ENCODE peak calls at places on chromosomes 6 and 20, in nine cellular contexts. One of them, this sample, is unnamed.

GRCh38 chr6:107237992-107238660 is 122.8 kb upstream of the BEND3 start:
- DNase-seq in lower lobe of right lung: no peak
- DNase-seq in upper lobe of right lung: no peak
- DNase-seq in A673: no peak
- DNase-seq in IMR-90: peak; percentile 74
- DNase-seq in ovary: no peak
- DNase-seq in HCT116: no peak
- DNase-seq in heart left ventricle: no peak
- DNase-seq in CD8-positive, alpha-beta T cell: no peak
- DNase-seq in this sample: no peak

GRCh38 chr20:6126846-6127245 is 4.0 kb upstream of the FERMT1 start:
- DNase-seq in upper lobe of right lung: no peak
- DNase-seq in HCT116: no peak
- DNase-seq in lower lobe of right lung: no peak
- DNase-seq in IMR-90: no peak
- DNase-seq in heart left ventricle: no peak
- DNase-seq in A673: no peak
- DNase-seq in CD8-positive, alpha-beta T cell: no peak
- DNase-seq in ovary: no peak
- DNase-seq in this sample: no peak

GRCh38 chr6:105402090-105402980 is 547 bp downstream of the PREP start:
- DNase-seq in ovary: no peak
- DNase-seq in upper lobe of right lung: peak; percentile 62
- DNase-seq in HCT116: no peak
- DNase-seq in heart left ventricle: no peak
- DNase-seq in IMR-90: peak; percentile 36
- DNase-seq in CD8-positive, alpha-beta T cell: peak; percentile 32
- DNase-seq in A673: peak; percentile 45
- DNase-seq in lower lobe of right lung: no peak
- DNase-seq in this sample: peak; percentile 33

GRCh38 chr6:139903411-139904157 is 529.1 kb upstream of the CITED2 start:
- DNase-seq in A673: no peak
- DNase-seq in HCT116: no peak
- DNase-seq in CD8-positive, alpha-beta T cell: no peak
- DNase-seq in heart left ventricle: no peak
- DNase-seq in lower lobe of right lung: no peak
- DNase-seq in upper lobe of right lung: no peak
- DNase-seq in ovary: no peak
- DNase-seq in IMR-90: no peak
- DNase-seq in this sample: no peak

GRCh38 chr6:89148016-89148750 is 2.3 kb downstream of the PM20D2 start:
- DNase-seq in upper lobe of right lung: no peak
- DNase-seq in heart left ventricle: no peak
- DNase-seq in lower lobe of right lung: no peak
- DNase-seq in ovary: no peak
- DNase-seq in IMR-90: peak; percentile 30
- DNase-seq in HCT116: peak; percentile 12
- DNase-seq in CD8-positive, alpha-beta T cell: no peak
- DNase-seq in A673: peak; percentile 43
- DNase-seq in this sample: no peak

GRCh38 chr6:165744515-165745228 is 81.6 kb upstream of the PDE10A start:
- DNase-seq in HCT116: no peak
- DNase-seq in CD8-positive, alpha-beta T cell: no peak
- DNase-seq in IMR-90: peak; percentile 41
- DNase-seq in heart left ventricle: no peak
- DNase-seq in lower lobe of right lung: no peak
- DNase-seq in upper lobe of right lung: no peak
- DNase-seq in ovary: no peak
- DNase-seq in A673: peak; percentile 21
- DNase-seq in this sample: no peak

GRCh38 chr6:6152060-6152459 is 145.3 kb upstream of the NRN1 start:
- DNase-seq in heart left ventricle: no peak
- DNase-seq in A673: no peak
- DNase-seq in lower lobe of right lung: no peak
- DNase-seq in ovary: no peak
- DNase-seq in CD8-positive, alpha-beta T cell: no peak
- DNase-seq in upper lobe of right lung: no peak
- DNase-seq in HCT116: no peak
- DNase-seq in IMR-90: no peak
- DNase-seq in this sample: no peak

GRCh38 chr20:3744806-3745685 is 12.6 kb downstream of the HSPA12B start:
- DNase-seq in HCT116: peak; percentile 88
- DNase-seq in ovary: peak; percentile 50
- DNase-seq in lower lobe of right lung: peak; percentile 92
- DNase-seq in IMR-90: no peak
- DNase-seq in CD8-positive, alpha-beta T cell: peak; percentile 81
- DNase-seq in upper lobe of right lung: peak; percentile 94
- DNase-seq in heart left ventricle: peak; percentile 83
- DNase-seq in A673: peak; percentile 69
- DNase-seq in this sample: peak; percentile 74

GRCh38 chr6:119325559-119326240 is 23.9 kb downstream of the MAN1A1 start:
- DNase-seq in CD8-positive, alpha-beta T cell: no peak
- DNase-seq in upper lobe of right lung: no peak
- DNase-seq in lower lobe of right lung: no peak
- DNase-seq in ovary: no peak
- DNase-seq in HCT116: no peak
- DNase-seq in A673: no peak
- DNase-seq in IMR-90: no peak
- DNase-seq in heart left ventricle: no peak
- DNase-seq in this sample: no peak

GRCh38 chr20:37276494-37277252 is 12.8 kb upstream of the MANBAL start:
- DNase-seq in lower lobe of right lung: no peak
- DNase-seq in A673: peak; percentile 50
- DNase-seq in heart left ventricle: no peak
- DNase-seq in HCT116: no peak
- DNase-seq in ovary: peak; percentile 87
- DNase-seq in upper lobe of right lung: no peak
- DNase-seq in IMR-90: peak; percentile 94
- DNase-seq in CD8-positive, alpha-beta T cell: peak; percentile 34
- DNase-seq in this sample: no peak

GRCh38 chr20:51938557-51939324 is 136.4 kb upstream of the SALL4 start:
- DNase-seq in HCT116: no peak
- DNase-seq in upper lobe of right lung: no peak
- DNase-seq in heart left ventricle: no peak
- DNase-seq in IMR-90: peak; percentile 19
- DNase-seq in CD8-positive, alpha-beta T cell: no peak
- DNase-seq in ovary: no peak
- DNase-seq in A673: peak; percentile 84
- DNase-seq in lower lobe of right lung: no peak
- DNase-seq in this sample: no peak

GRCh38 chr6:15232836-15233510 is 12.9 kb upstream of the JARID2 start:
- DNase-seq in ovary: no peak
- DNase-seq in HCT116: no peak
- DNase-seq in IMR-90: no peak
- DNase-seq in upper lobe of right lung: peak; percentile 11
- DNase-seq in heart left ventricle: no peak
- DNase-seq in A673: no peak
- DNase-seq in lower lobe of right lung: no peak
- DNase-seq in CD8-positive, alpha-beta T cell: no peak
- DNase-seq in this sample: no peak

GRCh38 chr20:50821994-50822393 is 27.1 kb downstream of the BCAS4 start:
- DNase-seq in HCT116: no peak
- DNase-seq in A673: no peak
- DNase-seq in IMR-90: no peak
- DNase-seq in heart left ventricle: no peak
- DNase-seq in lower lobe of right lung: no peak
- DNase-seq in CD8-positive, alpha-beta T cell: no peak
- DNase-seq in ovary: no peak
- DNase-seq in upper lobe of right lung: no peak
- DNase-seq in this sample: no peak

GRCh38 chr6:20900396-20901160 is 366.3 kb downstream of the CDKAL1 start:
- DNase-seq in A673: no peak
- DNase-seq in IMR-90: no peak
- DNase-seq in upper lobe of right lung: no peak
- DNase-seq in lower lobe of right lung: no peak
- DNase-seq in heart left ventricle: no peak
- DNase-seq in HCT116: no peak
- DNase-seq in ovary: no peak
- DNase-seq in CD8-positive, alpha-beta T cell: no peak
- DNase-seq in this sample: no peak

GRCh38 chr6:108796875-108797274 is 51.3 kb upstream of the ARMC2 start:
- DNase-seq in upper lobe of right lung: no peak
- DNase-seq in HCT116: no peak
- DNase-seq in heart left ventricle: no peak
- DNase-seq in ovary: no peak
- DNase-seq in IMR-90: peak; percentile 15
- DNase-seq in CD8-positive, alpha-beta T cell: no peak
- DNase-seq in A673: no peak
- DNase-seq in lower lobe of right lung: no peak
- DNase-seq in this sample: no peak

GRCh38 chr20:32167552-32167951 is 40.0 kb downstream of the PLAGL2 start:
- DNase-seq in lower lobe of right lung: no peak
- DNase-seq in HCT116: no peak
- DNase-seq in heart left ventricle: no peak
- DNase-seq in CD8-positive, alpha-beta T cell: no peak
- DNase-seq in A673: no peak
- DNase-seq in ovary: no peak
- DNase-seq in IMR-90: no peak
- DNase-seq in upper lobe of right lung: peak; percentile 17
- DNase-seq in this sample: peak; percentile 26

GRCh38 chr6:170067257-170067656 is 223.6 kb downstream of the DLL1 start:
- DNase-seq in CD8-positive, alpha-beta T cell: no peak
- DNase-seq in upper lobe of right lung: no peak
- DNase-seq in lower lobe of right lung: peak; percentile 34
- DNase-seq in heart left ventricle: no peak
- DNase-seq in ovary: no peak
- DNase-seq in A673: no peak
- DNase-seq in HCT116: no peak
- DNase-seq in IMR-90: no peak
- DNase-seq in this sample: no peak

GRCh38 chr20:61118429-61119224 is 133.4 kb upstream of the CDH4 start:
- DNase-seq in lower lobe of right lung: no peak
- DNase-seq in ovary: no peak
- DNase-seq in heart left ventricle: no peak
- DNase-seq in IMR-90: peak; percentile 85
- DNase-seq in CD8-positive, alpha-beta T cell: no peak
- DNase-seq in A673: no peak
- DNase-seq in HCT116: no peak
- DNase-seq in upper lobe of right lung: no peak
- DNase-seq in this sample: no peak

GRCh38 chr20:58515240-58516212 is at the start of gene APCDD1L:
- DNase-seq in ovary: no peak
- DNase-seq in HCT116: no peak
- DNase-seq in IMR-90: peak; percentile 69
- DNase-seq in CD8-positive, alpha-beta T cell: no peak
- DNase-seq in heart left ventricle: no peak
- DNase-seq in upper lobe of right lung: no peak
- DNase-seq in lower lobe of right lung: no peak
- DNase-seq in A673: no peak
- DNase-seq in this sample: no peak

GRCh38 chr6:22575190-22575589 is 5.8 kb downstream of the HDGFL1 start:
- DNase-seq in CD8-positive, alpha-beta T cell: no peak
- DNase-seq in upper lobe of right lung: no peak
- DNase-seq in ovary: no peak
- DNase-seq in lower lobe of right lung: no peak
- DNase-seq in HCT116: no peak
- DNase-seq in A673: no peak
- DNase-seq in heart left ventricle: no peak
- DNase-seq in IMR-90: peak; percentile 53
- DNase-seq in this sample: no peak
- H3K9me3 ChIP-seq in CD8-positive, alpha-beta T cell: no peaks in the 10 kb centered on the region
- H3K9me3 ChIP-seq in upper lobe of right lung: no peaks in the 10 kb centered on the region
- H3K9me3 ChIP-seq in ovary: no peaks in the 10 kb centered on the region
- H3K9me3 ChIP-seq in lower lobe of right lung: no peaks in the 10 kb centered on the region
- H3K9me3 ChIP-seq in HCT116: no peaks in the 10 kb centered on the region
- H3K9me3 ChIP-seq in A673: no peaks in the 10 kb centered on the region
- H3K9me3 ChIP-seq in heart left ventricle: no peaks in the 10 kb centered on the region
- H3K9me3 ChIP-seq in IMR-90: no peaks in the 10 kb centered on the region
- H3K9me3 ChIP-seq in this sample: no peaks in the 10 kb centered on the region

DNA sequence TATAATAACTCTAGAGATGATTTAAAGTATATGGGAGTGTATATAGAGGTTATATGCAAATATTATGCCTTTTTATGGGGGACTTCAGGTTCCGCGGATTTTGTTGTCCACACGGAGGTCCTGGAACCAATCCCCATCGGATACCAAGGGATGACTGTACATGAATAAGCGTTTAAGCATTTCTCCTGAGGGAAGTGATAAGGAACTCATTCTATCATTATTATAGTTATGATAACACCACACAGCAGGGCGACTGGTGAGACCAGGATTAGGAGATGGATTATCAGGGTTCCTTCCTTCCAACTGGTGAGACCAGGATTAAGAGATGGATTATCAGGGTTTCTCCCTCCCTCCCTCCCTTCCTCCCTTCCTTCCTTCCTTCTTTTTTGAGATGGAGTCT is 6.6 kb downstream of the ECI2 start:
- DNase-seq in IMR-90: peak; percentile 18
- DNase-seq in A673: no peak
- DNase-seq in HCT116: no peak
- DNase-seq in ovary: no peak
- DNase-seq in CD8-positive, alpha-beta T cell: no peak
- DNase-seq in upper lobe of right lung: no peak
- DNase-seq in heart left ventricle: no peak
- DNase-seq in lower lobe of right lung: no peak
- DNase-seq in this sample: no peak
- H3K36me3 ChIP-seq in IMR-90: peaks cover 31% of the 10 kb centered on the region
- H3K36me3 ChIP-seq in A673: peaks cover 24% of the 10 kb centered on the region
- H3K36me3 ChIP-seq in HCT116: peaks cover 14% of the 10 kb centered on the region
- H3K36me3 ChIP-seq in ovary: no peaks in the 10 kb centered on the region
- H3K36me3 ChIP-seq in CD8-positive, alpha-beta T cell: peaks cover 54% of the 10 kb centered on the region
- H3K36me3 ChIP-seq in upper lobe of right lung: peaks cover 79% of the 10 kb centered on the region
- H3K36me3 ChIP-seq in heart left ventricle: peaks cover 96% of the 10 kb centered on the region
- H3K36me3 ChIP-seq in lower lobe of right lung: peaks cover 70% of the 10 kb centered on the region
- H3K36me3 ChIP-seq in this sample: peaks cover 51% of the 10 kb centered on the region

GRCh38 chr6:7445076-7445475 is 55.5 kb downstream of the RIOK1 start:
- DNase-seq in heart left ventricle: no peak
- DNase-seq in upper lobe of right lung: no peak
- DNase-seq in lower lobe of right lung: no peak
- DNase-seq in ovary: no peak
- DNase-seq in CD8-positive, alpha-beta T cell: no peak
- DNase-seq in IMR-90: no peak
- DNase-seq in HCT116: no peak
- DNase-seq in A673: no peak
- DNase-seq in this sample: no peak
- H3K4me1 ChIP-seq in heart left ventricle: no peaks in the 10 kb centered on the region
- H3K4me1 ChIP-seq in upper lobe of right lung: no peaks in the 10 kb centered on the region
- H3K4me1 ChIP-seq in lower lobe of right lung: no peaks in the 10 kb centered on the region
- H3K4me1 ChIP-seq in ovary: no peaks in the 10 kb centered on the region
- H3K4me1 ChIP-seq in CD8-positive, alpha-beta T cell: no peaks in the 10 kb centered on the region
- H3K4me1 ChIP-seq in IMR-90: peaks cover 2% of the 10 kb centered on the region
- H3K4me1 ChIP-seq in HCT116: no peaks in the 10 kb centered on the region
- H3K4me1 ChIP-seq in A673: no peaks in the 10 kb centered on the region
- H3K4me1 ChIP-seq in this sample: no peaks in the 10 kb centered on the region

DNA sequence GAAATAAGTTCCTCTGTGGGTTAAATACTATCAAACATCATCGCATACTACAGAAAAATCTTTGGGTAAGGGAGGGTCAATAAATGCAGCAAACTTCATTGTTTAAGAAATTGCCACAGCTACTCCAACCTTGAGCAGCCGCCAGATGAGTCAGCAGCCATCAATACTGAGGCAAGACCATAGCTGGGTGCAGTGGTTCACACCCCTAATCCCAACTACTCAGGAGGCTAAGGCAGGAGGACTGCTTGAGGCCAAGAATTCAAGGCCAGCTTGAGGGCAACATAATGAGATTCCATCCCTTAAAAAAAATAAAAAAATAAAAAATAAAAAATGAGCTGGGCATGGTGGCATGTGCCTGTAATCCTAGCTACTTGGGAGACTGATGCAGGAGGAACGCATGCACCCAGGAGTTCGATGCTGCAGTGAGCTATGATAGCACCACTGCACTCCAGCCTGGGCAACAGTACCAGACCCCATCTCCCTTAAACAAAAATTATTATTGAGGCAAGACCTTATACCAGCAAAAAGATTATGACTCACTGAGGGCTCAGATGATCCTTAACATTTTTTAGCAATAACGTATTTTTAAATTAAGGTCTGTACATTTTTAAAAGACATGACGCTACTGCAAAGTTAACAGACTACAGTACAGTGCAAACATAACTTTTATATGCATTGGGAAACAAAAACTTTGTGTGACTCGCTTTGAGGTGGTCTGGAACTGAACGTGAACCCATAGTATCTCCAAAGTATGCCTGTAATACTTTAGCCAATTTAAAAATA is 8.8 kb downstream of the SRPK1 start:
- DNase-seq in A673: no peak
- DNase-seq in ovary: no peak
- DNase-seq in upper lobe of right lung: no peak
- DNase-seq in heart left ventricle: no peak
- DNase-seq in HCT116: no peak
- DNase-seq in IMR-90: peak; percentile 79
- DNase-seq in lower lobe of right lung: no peak
- DNase-seq in CD8-positive, alpha-beta T cell: no peak
- DNase-seq in this sample: no peak
- H3K9me3 ChIP-seq in A673: peaks cover 28% of the 10 kb centered on the region
- H3K9me3 ChIP-seq in ovary: no peaks in the 10 kb centered on the region
- H3K9me3 ChIP-seq in upper lobe of right lung: no peaks in the 10 kb centered on the region
- H3K9me3 ChIP-seq in heart left ventricle: peaks cover 18% of the 10 kb centered on the region
- H3K9me3 ChIP-seq in HCT116: peaks cover 5% of the 10 kb centered on the region
- H3K9me3 ChIP-seq in IMR-90: peaks cover 2% of the 10 kb centered on the region
- H3K9me3 ChIP-seq in lower lobe of right lung: peaks cover 9% of the 10 kb centered on the region
- H3K9me3 ChIP-seq in CD8-positive, alpha-beta T cell: no peaks in the 10 kb centered on the region
- H3K9me3 ChIP-seq in this sample: no peaks in the 10 kb centered on the region

This sample was measured in CD8-positive, alpha-beta memory T cell.